ENCODE peak calls at places on chromosomes 12 and 14, in nine cellular contexts. B is SHP77; O is OCI-LY7; R is smooth muscle cell of the brain vasculature; P is AG04450; U is HT-29; N is progenitor cell of endocrine pancreas; M is AG10803; T is stimulated activated CD8-positive, alpha-beta memory T cell treated with anti-CD3 and anti-CD28 coated beads, Interleukin-12 subunit alpha, Interleukin-12 subunit beta, amount 100 ng/mL, for 4 hours. E is an unnamed sample.

GRCh38 chr12:124542021-124542941 is 25.1 kb downstream of the NCOR2 start:
- DNase-seq in B (no peak), O (no peak), R (no peak), P (no peak), U (peak; percentile 58), N (no peak), M (no peak), T (no peak), E (no peak)

GRCh38 chr14:35341454-35342159 is 49.4 kb downstream of the PSMA6 start:
- DNase-seq in B (peak; percentile 97), O (no peak), R (peak; percentile 72), P (peak; percentile 51), U (peak; percentile 90), N (no peak), M (peak; percentile 94), T (no peak), E (peak; percentile 96)

GRCh38 chr14:55599250-55599879 is 19.4 kb downstream of the KTN1 start:
- DNase-seq in B (peak; percentile 83), O (no peak), R (no peak), P (no peak), U (peak; percentile 63), N (no peak), M (no peak), T (no peak), E (peak; percentile 82)

GRCh38 chr12:49777800-49778748 is 36.7 kb downstream of the TMBIM6 start:
- DNase-seq in B (peak; percentile 34), O (peak; percentile 63), R (no peak), P (no peak), U (peak; percentile 71), N (peak; percentile 71), M (peak; percentile 21), T (peak; percentile 48), E (peak; percentile 82)

GRCh38 chr12:103930787-103931536 is 752 bp downstream of the HSP90B1 start:
- DNase-seq in B (no peak), O (peak; percentile 68), R (no peak), P (no peak), U (peak; percentile 42), N (no peak), M (peak; percentile 40), T (peak; percentile 13), E (peak; percentile 60)

GRCh38 chr14:92502541-92503286 is 10.9 kb upstream of the RIN3 start:
- DNase-seq in B (no peak), O (no peak), R (no peak), P (no peak), U (no peak), N (no peak), M (no peak), T (no peak), E (no peak)

GRCh38 chr14:89870335-89870734 is 84.2 kb downstream of the EFCAB11 start:
- DNase-seq in B (no peak), O (no peak), R (no peak), P (no peak), U (no peak), N (no peak), M (peak; percentile 18), T (no peak), E (no peak)

GRCh38 chr12:92065018-92065499 is 80.6 kb downstream of the BTG1 start:
- DNase-seq in B (peak; percentile 81), O (peak; percentile 23), R (no peak), P (no peak), U (no peak), N (no peak), M (peak; percentile 48), T (no peak), E (no peak)

GRCh38 chr14:53365516-53366130 is 212.5 kb upstream of the DDHD1 start:
- DNase-seq in B (no peak), O (no peak), R (no peak), P (no peak), U (no peak), N (no peak), M (no peak), T (no peak), E (no peak)

GRCh38 chr14:77151918-77152588 is 10.5 kb upstream of the ZDHHC22 start:
- DNase-seq in B (peak; percentile 54), O (peak; percentile 65), R (no peak), P (no peak), U (peak; percentile 30), N (no peak), M (peak; percentile 34), T (no peak), E (no peak)

GRCh38 chr12:132154941-132155770 is 10.9 kb downstream of the NOC4L start:
- DNase-seq in B (no peak), O (no peak), R (no peak), P (no peak), U (no peak), N (no peak), M (no peak), T (no peak), E (no peak)

GRCh38 chr12:118061876-118062791 is 1.2 kb upstream of the WSB2 start:
- DNase-seq in B (no peak), O (peak; percentile 13), R (no peak), P (no peak), U (peak; percentile 81), N (no peak), M (peak; percentile 67), T (no peak), E (peak; percentile 56)

GRCh38 chr14:29518335-29518734 is 409.3 kb downstream of the PRKD1 start:
- DNase-seq in B (peak; percentile 36), O (no peak), R (no peak), P (no peak), U (no peak), N (no peak), M (peak; percentile 21), T (no peak), E (no peak)

GRCh38 chr12:76237086-76237701 is 111.0 kb downstream of the BBS10 start:
- DNase-seq in B (no peak), O (no peak), R (no peak), P (no peak), U (no peak), N (no peak), M (no peak), T (no peak), E (no peak)

GRCh38 chr12:92649511-92650227 is 53.1 kb upstream of the PLEKHG7 start:
- DNase-seq in B (peak; percentile 77), O (peak; percentile 70), R (peak; percentile 51), P (peak; percentile 76), U (peak; percentile 76), N (peak; percentile 44), M (peak; percentile 93), T (peak; percentile 17), E (no peak)

GRCh38 chr12:6767301-6767591 is 1.1 kb downstream of the PTMS start:
- DNase-seq in B (no peak), O (no peak), R (no peak), P (no peak), U (no peak), N (no peak), M (peak; percentile 34), T (no peak), E (no peak)

GRCh38 chr12:106282457-106283097 is 20.0 kb upstream of the TCP11L2 start:
- DNase-seq in B (peak; percentile 50), O (peak; percentile 82), R (no peak), P (no peak), U (peak; percentile 71), N (no peak), M (peak; percentile 65), T (peak; percentile 4), E (peak; percentile 62)

GRCh38 chr12:104521731-104522130 is 65.0 kb downstream of the CHST11 start:
- DNase-seq in B (no peak), O (no peak), R (no peak), P (no peak), U (no peak), N (no peak), M (peak; percentile 56), T (no peak), E (no peak)

GRCh38 chr12:80632835-80633234 is 74.6 kb upstream of the MYF6 start:
- DNase-seq in B (no peak), O (peak; percentile 23), R (no peak), P (no peak), U (peak; percentile 39), N (no peak), M (peak; percentile 3), T (no peak), E (no peak)

GRCh38 chr14:81400202-81400678 is at the start of gene STON2:
- DNase-seq in B (peak; percentile 24), O (no peak), R (no peak), P (no peak), U (peak; percentile 30), N (no peak), M (peak; percentile 73), T (no peak), E (no peak)

GRCh38 chr14:65412881-65413738 is 580 bp downstream of the FUT8 start:
- DNase-seq in B (peak; percentile 79), O (peak; percentile 86), R (no peak), P (peak; percentile 34), U (peak; percentile 42), N (no peak), M (peak; percentile 72), T (peak; percentile 3), E (peak; percentile 86)

GRCh38 chr12:67925551-67925950 is 63.7 kb upstream of the IFNG-AS1 start:
- DNase-seq in B (no peak), O (no peak), R (no peak), P (no peak), U (no peak), N (no peak), M (no peak), T (no peak), E (no peak)

GRCh38 chr12:51392556-51393237 is 1.5 kb upstream of the GALNT6 start:
- DNase-seq in B (peak; percentile 43), O (no peak), R (no peak), P (no peak), U (no peak), N (no peak), M (peak; percentile 36), T (no peak), E (peak; percentile 60)

GRCh38 chr12:19095869-19096480 is 33.6 kb upstream of the PLEKHA5 start:
- DNase-seq in B (no peak), O (no peak), R (no peak), P (no peak), U (peak; percentile 16), N (no peak), M (no peak), T (no peak), E (no peak)

GRCh38 chr14:27587103-27587502 is 989.3 kb upstream of the NOVA1 start:
- DNase-seq in B (no peak), O (no peak), R (no peak), P (no peak), U (no peak), N (no peak), M (no peak), T (no peak), E (no peak)

GRCh38 chr12:15928345-15928744 is 17.2 kb downstream of the DERA start:
- DNase-seq in B (no peak), O (no peak), R (no peak), P (peak; percentile 81), U (no peak), N (no peak), M (peak; percentile 85), T (no peak), E (no peak)

GRCh38 chr14:93965287-93965821 is 11.0 kb downstream of the ASB2 start:
- DNase-seq in B (no peak), O (no peak), R (no peak), P (peak; percentile 85), U (no peak), N (no peak), M (peak; percentile 94), T (no peak), E (no peak)